ENCODE peak calls at places on chromosomes 2 and 18, in nine cellular contexts. Q, G, U, W, K, V, H, D and T are unnamed samples.
A peak's percentile ranks its signal among the peaks of the same experiment; 100 is the strongest.

GRCh38 chr2:135546432-135546831 is 15.1 kb downstream of the R3HDM1 start:
- DNase-seq in Q (no peak), G (no peak), U (no peak), W (no peak), K (no peak), V (no peak), H (no peak), D (no peak), T (no peak)

GRCh38 chr2:239904496-239904895 is 120.6 kb downstream of the NDUFA10 start:
- DNase-seq in Q (no peak), G (no peak), U (no peak), W (no peak), K (no peak), V (no peak), H (no peak), D (no peak), T (peak; percentile 47)

GRCh38 chr2:201406077-201406662 is 45.1 kb downstream of the TRAK2 start:
- DNase-seq in Q (peak; percentile 37), G (peak; percentile 89), U (peak; percentile 74), W (no peak), K (peak; percentile 87), V (no peak), H (peak; percentile 44), D (no peak), T (no peak)

GRCh38 chr2:43059183-43059897 is 167.1 kb downstream of the ZFP36L2 start:
- DNase-seq in Q (peak; percentile 89), G (peak; percentile 94), U (peak; percentile 75), W (peak; percentile 80), K (peak; percentile 98), V (no peak), H (peak; percentile 72), D (peak; percentile 89), T (peak; percentile 86)

GRCh38 chr2:188808921-188809320 is 165.3 kb upstream of the COL3A1 start:
- DNase-seq in Q (no peak), G (peak; percentile 55), U (no peak), W (no peak), K (peak; percentile 88), V (no peak), H (no peak), D (no peak), T (no peak)

GRCh38 chr18:50982802-50983179 is 15.0 kb downstream of the ELAC1 start:
- DNase-seq in Q (no peak), G (peak; percentile 25), U (no peak), W (no peak), K (peak; percentile 10), V (no peak), H (no peak), D (no peak), T (no peak)

GRCh38 chr2:58866040-58866439 is 624.9 kb upstream of the FANCL start:
- DNase-seq in Q (no peak), G (peak; percentile 16), U (no peak), W (no peak), K (no peak), V (peak; percentile 83), H (no peak), D (no peak), T (no peak)

GRCh38 chr2:160425794-160426193 is 67.8 kb downstream of the RBMS1 start:
- DNase-seq in Q (no peak), G (peak; percentile 29), U (no peak), W (no peak), K (no peak), V (no peak), H (no peak), D (no peak), T (no peak)

GRCh38 chr2:151632993-151633592 is 101.2 kb downstream of the NEB start:
- DNase-seq in Q (no peak), G (peak; percentile 45), U (no peak), W (no peak), K (peak; percentile 22), V (no peak), H (peak; percentile 51), D (no peak), T (no peak)

GRCh38 chr2:151634726-151635467 is 99.4 kb downstream of the NEB start:
- DNase-seq in Q (no peak), G (peak; percentile 13), U (no peak), W (no peak), K (peak; percentile 2), V (no peak), H (no peak), D (no peak), T (no peak)

GRCh38 chr2:151637284-151637781 is 96.9 kb downstream of the NEB start:
- DNase-seq in Q (peak; percentile 13), G (no peak), U (no peak), W (no peak), K (no peak), V (no peak), H (no peak), D (no peak), T (peak; percentile 38)

GRCh38 chr2:151640087-151640486 is 94.2 kb downstream of the NEB start:
- DNase-seq in Q (no peak), G (no peak), U (no peak), W (no peak), K (no peak), V (no peak), H (no peak), D (no peak), T (no peak)

DNA sequence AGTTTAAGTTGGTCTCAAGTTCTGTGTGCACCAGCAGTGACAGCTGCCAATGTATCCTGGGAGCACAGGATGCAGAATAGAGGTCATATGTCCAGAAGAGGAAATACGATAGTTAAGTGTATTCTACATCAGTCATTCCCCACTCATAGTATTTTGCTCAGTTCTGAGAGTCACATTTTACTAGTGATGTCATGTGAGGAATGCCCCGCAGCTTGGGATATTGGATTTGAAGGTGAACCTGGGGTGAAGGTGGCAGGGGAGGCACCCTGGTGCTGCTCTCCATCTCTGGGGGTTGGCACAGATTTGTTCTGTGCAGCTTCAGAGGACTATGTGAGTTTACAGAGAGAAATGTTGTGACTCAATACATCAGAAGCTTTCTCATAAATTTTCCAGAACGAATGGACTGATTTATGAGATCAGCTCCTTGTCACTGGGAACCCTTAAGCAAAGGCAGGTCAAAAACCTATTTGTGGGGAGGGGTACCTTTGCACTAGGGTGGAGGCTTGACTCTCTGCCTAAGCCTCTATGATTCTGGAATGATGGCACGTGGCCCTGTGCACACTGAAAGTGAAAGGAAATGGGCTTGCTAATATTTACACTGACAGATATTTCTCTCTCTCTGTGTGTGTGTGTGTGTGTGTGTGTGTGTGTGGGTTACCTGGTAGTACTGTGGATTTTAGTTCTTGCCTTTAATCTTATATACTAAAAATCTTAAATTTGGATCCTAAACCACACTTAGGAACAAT is 95.9 kb downstream of the NEB start:
- DNase-seq in Q (no peak), G (peak; percentile 3), U (no peak), W (no peak), K (no peak), V (no peak), H (peak; percentile 12), D (no peak), T (no peak)
- H3K4me3 ChIP-seq in Q (no peak overlapping the region), G (no peak overlapping the region), U (no peak overlapping the region), W (no peak overlapping the region), K (peak overlapping the region; percentile 44), V (no peak overlapping the region), H (peak overlapping the region; percentile 37), D (no peak overlapping the region), T (no peak overlapping the region)

GRCh38 chr2:69624611-69625010 is 18.9 kb downstream of the AAK1 start:
- DNase-seq in Q (no peak), G (no peak), U (no peak), W (no peak), K (no peak), V (no peak), H (no peak), D (no peak), T (no peak)
- H3K4me1 ChIP-seq in Q (peaks cover 76% of the 10 kb centered on the region), G (peaks cover 28% of the 10 kb centered on the region), U (peaks cover 7% of the 10 kb centered on the region), W (peaks cover 39% of the 10 kb centered on the region), K (peaks cover 7% of the 10 kb centered on the region), V (no peaks in the 10 kb centered on the region), H (peaks cover 7% of the 10 kb centered on the region), D (no peaks in the 10 kb centered on the region), T (peaks cover 4% of the 10 kb centered on the region)

GRCh38 chr18:6159426-6159825 is 255.3 kb downstream of the L3MBTL4 start:
- DNase-seq in Q (no peak), G (no peak), U (no peak), W (no peak), K (no peak), V (no peak), H (no peak), D (no peak), T (no peak)

GRCh38 chr18:6155707-6156106 is 259.0 kb downstream of the L3MBTL4 start:
- DNase-seq in Q (no peak), G (no peak), U (no peak), W (no peak), K (peak; percentile 54), V (no peak), H (no peak), D (no peak), T (no peak)

GRCh38 chr18:6156446-6156845 is 258.3 kb downstream of the L3MBTL4 start:
- DNase-seq in Q (no peak), G (no peak), U (no peak), W (no peak), K (no peak), V (no peak), H (no peak), D (no peak), T (no peak)

GRCh38 chr18:6158958-6159357 is 255.8 kb downstream of the L3MBTL4 start:
- DNase-seq in Q (no peak), G (no peak), U (no peak), W (no peak), K (no peak), V (no peak), H (no peak), D (no peak), T (no peak)

GRCh38 chr18:6161549-6161948 is 253.2 kb downstream of the L3MBTL4 start:
- DNase-seq in Q (no peak), G (no peak), U (no peak), W (no peak), K (no peak), V (no peak), H (no peak), D (no peak), T (no peak)
- H3K36me3 ChIP-seq in Q (no peaks in the 10 kb centered on the region), G (no peaks in the 10 kb centered on the region), U (no peaks in the 10 kb centered on the region), W (no peaks in the 10 kb centered on the region), K (no peaks in the 10 kb centered on the region), V (no peaks in the 10 kb centered on the region), H (no peaks in the 10 kb centered on the region), D (no peaks in the 10 kb centered on the region), T (no peaks in the 10 kb centered on the region)

GRCh38 chr2:165115258-165115657 is 88.6 kb downstream of the SCN3A start:
- DNase-seq in Q (no peak), G (no peak), U (no peak), W (no peak), K (no peak), V (no peak), H (no peak), D (no peak), T (no peak)

GRCh38 chr2:165112789-165113188 is 91.1 kb downstream of the SCN3A start:
- DNase-seq in Q (no peak), G (no peak), U (no peak), W (no peak), K (no peak), V (no peak), H (no peak), D (no peak), T (no peak)

GRCh38 chr2:165112133-165112573 is 91.7 kb downstream of the SCN3A start:
- DNase-seq in Q (no peak), G (no peak), U (no peak), W (no peak), K (no peak), V (no peak), H (no peak), D (no peak), T (no peak)

GRCh38 chr2:165114345-165114943 is 89.4 kb downstream of the SCN3A start:
- DNase-seq in Q (no peak), G (peak; percentile 43), U (no peak), W (no peak), K (peak; percentile 67), V (no peak), H (peak; percentile 71), D (no peak), T (no peak)

DNA sequence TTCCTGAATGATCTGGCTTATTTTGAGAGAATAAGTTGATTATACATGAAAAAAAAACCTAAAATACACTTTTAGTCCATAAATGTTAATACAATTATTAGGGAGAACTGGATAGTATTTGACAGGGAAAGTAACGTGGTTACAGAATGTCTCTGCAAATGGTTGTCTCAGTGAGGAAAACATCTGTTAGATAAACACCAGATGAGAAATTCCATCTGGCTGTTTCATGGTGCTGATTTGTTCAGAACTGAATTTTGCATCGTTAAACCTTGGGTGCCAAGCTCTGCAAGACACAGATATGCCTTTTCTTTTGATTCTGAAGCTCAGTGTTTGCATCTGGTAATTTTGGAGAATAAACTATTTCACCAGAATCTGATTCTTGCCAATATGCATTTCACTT is 90.4 kb downstream of the SCN3A start:
- DNase-seq in Q (no peak), G (peak; percentile 19), U (no peak), W (no peak), K (peak; percentile 58), V (no peak), H (no peak), D (no peak), T (no peak)
- H3K4me3 ChIP-seq in Q (no peak overlapping the region), G (no peak overlapping the region), U (no peak overlapping the region), W (no peak overlapping the region), K (no peak overlapping the region), V (no peak overlapping the region), H (no peak overlapping the region), D (no peak overlapping the region), T (no peak overlapping the region)